ENCODE peak calls at places on chromosomes 5 and 9, in seven cellular contexts. X is HCT116, V is sciatic nerve, I is lung, K is lower leg skin, H is hypothalamus, A is NCI-H2171 treated with DMSO at 0.1 percent for 48 hours. Z is an unnamed sample.

GRCh38 chr9:130040901-130041647 is 1.9 kb downstream of the FNBP1 start:
- DNase-seq in X (no peak), V (no peak), I (no peak), K (no peak), H (no peak), A (no peak), Z (no peak)

GRCh38 chr5:58135571-58136335 is 324.1 kb downstream of the PLK2 start:
- DNase-seq in X (no peak), V (no peak), I (no peak), K (no peak), H (no peak), A (no peak), Z (no peak)

GRCh38 chr5:102809033-102809432 is 53.9 kb downstream of the PAM start:
- DNase-seq in X (no peak), V (no peak), I (peak), K (no peak), H (no peak), A (no peak), Z (no peak)

GRCh38 chr5:181035991-181036815 is 3.9 kb upstream of the BTNL9 start:
- DNase-seq in X (no peak), V (no peak), I (no peak), K (no peak), H (no peak), A (peak), Z (no peak)

GRCh38 chr5:63963080-63963735 is 963 bp upstream of the HTR1A start:
- DNase-seq in X (peak), V (no peak), I (peak), K (no peak), H (no peak), A (peak), Z (peak)

GRCh38 chr5:134590992-134591659 is 41.5 kb downstream of the SAR1B start:
- DNase-seq in X (peak), V (no peak), I (no peak), K (no peak), H (no peak), A (no peak), Z (peak)

GRCh38 chr9:16262467-16263261 is 607.8 kb downstream of the BNC2 start:
- DNase-seq in X (no peak), V (no peak), I (no peak), K (no peak), H (no peak), A (peak), Z (no peak)

GRCh38 chr5:41371741-41372140 is 138.7 kb downstream of the PLCXD3 start:
- DNase-seq in X (no peak), V (no peak), I (no peak), K (no peak), H (no peak), A (no peak), Z (no peak)

GRCh38 chr5:94645053-94645452 is 26.6 kb downstream of the SLF1 start:
- DNase-seq in X (no peak), V (no peak), I (no peak), K (no peak), H (no peak), A (no peak), Z (no peak)

GRCh38 chr9:68872026-68872501 is 141.8 kb downstream of the PRKACG start:
- DNase-seq in X (no peak), V (no peak), I (no peak), K (no peak), H (no peak), A (no peak), Z (no peak)

GRCh38 chr5:178293400-178293799 is 60.8 kb upstream of the PHYKPL start:
- DNase-seq in X (no peak), V (peak), I (no peak), K (no peak), H (no peak), A (no peak), Z (no peak)

GRCh38 chr9:107782381-107782780 is 292.8 kb upstream of the KLF4 start:
- DNase-seq in X (no peak), V (no peak), I (no peak), K (no peak), H (no peak), A (no peak), Z (no peak)

GRCh38 chr9:75814667-75815066 is 75.8 kb upstream of the PCSK5 start:
- DNase-seq in X (no peak), V (no peak), I (no peak), K (no peak), H (no peak), A (no peak), Z (no peak)

GRCh38 chr5:119343766-119344165 is 12.1 kb upstream of the TNFAIP8 start:
- DNase-seq in X (no peak), V (no peak), I (no peak), K (no peak), H (no peak), A (no peak), Z (no peak)

GRCh38 chr9:122036988-122037387 is 56.1 kb downstream of the TTLL11 start:
- DNase-seq in X (no peak), V (no peak), I (no peak), K (no peak), H (no peak), A (no peak), Z (no peak)